ENCODE peak calls at places on chromosomes 4 and X, in nine cellular contexts. T, F, Y, A, W, L, D, Q and R are unnamed samples.

GRCh38 chrX:152904151-152905080 is 6.5 kb downstream of the ZNF185 start:
- DNase-seq in T (no peak), W (peak; percentile 60), Y (no peak), L (peak; percentile 33), Q (no peak), D (peak; percentile 42), A (peak; percentile 17), F (no peak), R (peak; percentile 25)

GRCh38 chr4:6422866-6423265 is 49.5 kb downstream of the PPP2R2C start:
- DNase-seq in A (no peak), F (no peak), D (no peak), Q (no peak), T (no peak), Y (no peak), W (no peak), L (no peak), R (no peak)

GRCh38 chr4:46392421-46392820 is 2.5 kb upstream of the GABRA2 start:
- DNase-seq in A (peak; percentile 49), Y (no peak), L (no peak), W (peak; percentile 46), F (no peak), Q (no peak), D (no peak), T (no peak), R (no peak)

GRCh38 chr4:128068927-128069326 is 7.8 kb downstream of the LARP1B start:
- DNase-seq in T (no peak), W (peak; percentile 27), Q (no peak), F (no peak), L (no peak), D (no peak), A (peak; percentile 27), Y (no peak), R (no peak)

GRCh38 chr4:60313616-60314015 is 886.5 kb upstream of the ADGRL3 start:
- DNase-seq in A (no peak), Y (no peak), L (no peak), T (no peak), D (no peak), Q (no peak), F (no peak), W (no peak), R (no peak)

GRCh38 chrX:128807367-128807766 is 715.9 kb downstream of the SMARCA1 start:
- DNase-seq in Q (no peak), W (peak; percentile 37), T (no peak), F (no peak), A (no peak), L (no peak), D (no peak), Y (no peak), R (no peak)

GRCh38 chr4:159747983-159748382 is 645.1 kb downstream of the RAPGEF2 start:
- DNase-seq in W (no peak), F (no peak), A (no peak), L (no peak), Q (no peak), Y (peak; percentile 26), D (no peak), T (no peak), R (no peak)

GRCh38 chr4:87839309-87839946 is 6.7 kb downstream of the MEPE start:
- DNase-seq in T (no peak), Y (no peak), D (no peak), Q (peak; percentile 16), A (peak; percentile 23), L (peak; percentile 23), W (peak; percentile 49), F (no peak), R (no peak)

GRCh38 chrX:103629295-103630170 is 758 bp downstream of the TCEAL1 start:
- DNase-seq in A (peak; percentile 46), W (peak; percentile 49), Y (peak; percentile 85), Q (peak; percentile 62), T (peak; percentile 74), L (peak; percentile 43), D (peak; percentile 72), F (no peak), R (peak; percentile 16)

GRCh38 chr4:125440814-125441213 is 126.1 kb downstream of the FAT4 start:
- DNase-seq in Y (no peak), D (no peak), F (no peak), A (no peak), W (no peak), T (no peak), Q (no peak), L (no peak), R (no peak)

GRCh38 chr4:1010522-1011021 is 854 bp upstream of the FGFRL1 start:
- DNase-seq in W (peak; percentile 91), L (peak; percentile 67), F (peak; percentile 61), A (peak; percentile 93), Q (peak; percentile 69), Y (peak; percentile 91), T (peak; percentile 91), D (peak; percentile 73), R (peak; percentile 52)

GRCh38 chr4:1011022-1011694 is at the start of gene FGFRL1:
- DNase-seq in F (peak; percentile 82), Y (peak; percentile 99), W (peak; percentile 89), T (peak; percentile 96), D (peak; percentile 93), A (peak; percentile 86), L (peak; percentile 83), Q (peak; percentile 96), R (peak; percentile 88)

GRCh38 chr4:1008840-1009646 is 2.4 kb upstream of the FGFRL1 start:
- DNase-seq in D (peak; percentile 50), F (no peak), W (no peak), L (no peak), A (peak; percentile 17), Q (peak; percentile 50), Y (peak; percentile 90), T (no peak), R (peak; percentile 50)

GRCh38 chr4:1012031-1012739 is 759 bp downstream of the FGFRL1 start:
- DNase-seq in W (peak; percentile 64), T (no peak), Q (no peak), L (no peak), F (no peak), D (peak; percentile 53), A (peak; percentile 40), Y (peak; percentile 93), R (no peak)

GRCh38 chr4:1009647-1010521 is 1.5 kb upstream of the FGFRL1 start:
- DNase-seq in T (no peak), W (peak; percentile 56), Q (peak; percentile 69), L (peak; percentile 54), D (peak; percentile 75), A (peak; percentile 38), F (no peak), Y (peak; percentile 95), R (peak; percentile 78)
- TF ChIP-seq CTCF in T (peak; percentile 17), W (peak; percentile 6), Q (no peak), L (peak; percentile 67), D (peak; percentile 14), A (peak; percentile 10), F (no peak), Y (peak; percentile 50), R (no peak)

GRCh38 chr4:78057135-78057599 is at the start of gene FRAS1:
- DNase-seq in Q (peak; percentile 26), A (peak; percentile 27), D (peak; percentile 14), W (no peak), F (no peak), Y (peak; percentile 84), L (no peak), T (peak; percentile 63), R (peak; percentile 22)
- TF ChIP-seq CTCF in Q (no peak), A (no peak), D (no peak), W (no peak), F (no peak), Y (no peak), L (no peak), T (no peak), R (no peak)

GRCh38 chr4:82493721-82494425 is 63.5 kb downstream of the ENOPH1 start:
- DNase-seq in Q (no peak), Y (no peak), W (no peak), T (no peak), L (no peak), D (no peak), A (peak; percentile 17), F (no peak), R (no peak)

GRCh38 chr4:82484987-82485783 is 54.8 kb downstream of the ENOPH1 start:
- DNase-seq in F (no peak), W (no peak), Q (peak; percentile 22), L (no peak), D (no peak), Y (no peak), T (no peak), A (no peak), R (no peak)

GRCh38 chr4:82489987-82490386 is 59.6 kb downstream of the ENOPH1 start:
- DNase-seq in W (no peak), Q (no peak), L (no peak), F (no peak), A (no peak), D (no peak), T (no peak), Y (no peak), R (no peak)

GRCh38 chr4:82491251-82491960 is 61.0 kb downstream of the ENOPH1 start:
- DNase-seq in Q (no peak), W (no peak), F (no peak), T (no peak), Y (no peak), L (no peak), D (no peak), A (no peak), R (no peak)

DNA sequence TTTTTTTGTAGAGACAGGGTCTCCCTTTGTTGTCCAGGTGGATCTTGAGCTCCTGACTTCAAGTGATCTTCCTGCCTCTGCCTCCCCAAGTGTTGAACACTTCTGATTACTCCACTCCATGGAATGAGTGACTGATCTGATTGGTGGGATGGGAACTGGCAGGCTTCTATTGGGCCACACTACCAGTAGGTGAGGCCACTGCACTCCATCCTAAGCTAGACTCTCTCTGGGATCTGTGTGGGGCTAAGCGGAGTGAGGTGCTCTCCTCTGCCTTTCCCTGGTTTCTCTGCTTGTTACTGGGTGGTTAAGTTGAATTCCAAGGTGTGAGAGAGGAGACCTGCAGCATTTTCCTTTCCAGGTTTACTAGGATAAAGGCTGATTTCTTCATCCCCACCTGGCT is 58.7 kb downstream of the ENOPH1 start:
- DNase-seq in F (no peak), Y (no peak), W (no peak), A (no peak), T (no peak), L (no peak), Q (no peak), D (no peak), R (no peak)
- TF ChIP-seq CTCF in F (no peak), Y (no peak), W (no peak), A (no peak), T (no peak), L (no peak), Q (no peak), D (no peak), R (no peak)

GRCh38 chrX:15384304-15384703 is at the start of gene VEGFD:
- DNase-seq in F (no peak), W (peak; percentile 70), D (no peak), T (no peak), L (no peak), Y (no peak), Q (no peak), A (no peak), R (no peak)

GRCh38 chrX:15376956-15377355 is 7.3 kb downstream of the VEGFD start:
- DNase-seq in Q (no peak), L (no peak), T (no peak), W (no peak), D (no peak), A (no peak), F (no peak), Y (no peak), R (no peak)

DNA sequence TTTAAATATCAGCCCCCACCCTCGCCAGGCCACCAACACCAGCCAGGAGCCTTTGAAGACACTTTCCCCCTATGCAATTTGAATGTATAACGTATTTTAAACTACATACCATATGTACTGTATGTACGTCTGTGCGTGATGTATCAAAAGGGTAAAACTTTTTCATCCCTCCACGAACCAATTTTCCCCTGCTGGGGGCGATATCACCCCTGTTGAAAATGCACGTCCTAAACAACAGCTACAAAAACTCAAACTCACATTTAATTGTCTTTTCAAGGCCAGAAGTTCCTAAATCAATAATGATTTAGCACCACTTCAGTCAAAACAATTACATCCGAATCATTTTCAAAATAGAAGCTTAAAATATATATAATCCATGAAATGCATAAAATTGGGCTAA is 1.4 kb downstream of the VEGFD start:
- DNase-seq in A (no peak), Q (no peak), F (no peak), Y (no peak), L (no peak), W (no peak), D (no peak), T (no peak), R (no peak)
- TF ChIP-seq CTCF in A (peak; percentile 9), Q (peak; percentile 22), F (no peak), Y (no peak), L (no peak), W (no peak), D (no peak), T (no peak), R (no peak)